ENCODE peak calls at places on chromosome 5, in four cellular contexts. F, M, V and N are unnamed samples.

GRCh38 chr5:120767171-120767820 is 303.2 kb downstream of the PRR16 start:
- DNase-seq in M (no peak), V (no peak), F (no peak), N (no peak)

GRCh38 chr5:35651002-35651756 is 33.5 kb downstream of the SPEF2 start:
- DNase-seq in F (peak), M (no peak), V (peak), N (peak)

GRCh38 chr5:151717390-151717789 is 30.7 kb upstream of the SPARC start:
- DNase-seq in F (no peak), M (no peak), V (no peak), N (no peak)

GRCh38 chr5:150401376-150402201 is 11.1 kb downstream of the CD74 start:
- DNase-seq in F (no peak), V (no peak), M (no peak), N (no peak)

GRCh38 chr5:88660326-88660946 is 222.5 kb downstream of the MEF2C start:
- DNase-seq in M (no peak), F (no peak), V (no peak), N (no peak)

GRCh38 chr5:98938459-98938858 is 9.7 kb upstream of the CHD1 start:
- DNase-seq in V (peak), F (no peak), M (no peak), N (no peak)

GRCh38 chr5:138096363-138096762 is 12.5 kb downstream of the WNT8A start:
- DNase-seq in V (no peak), M (no peak), F (no peak), N (no peak)

GRCh38 chr5:132050136-132050535 is 10.3 kb upstream of the IL3 start:
- DNase-seq in F (peak), M (no peak), V (no peak), N (no peak)

GRCh38 chr5:17805426-17805825 is 171.2 kb downstream of the TAF11L14 start:
- DNase-seq in M (no peak), V (no peak), F (no peak), N (no peak)

GRCh38 chr5:153745778-153746420 is 255.4 kb downstream of the GRIA1 start:
- DNase-seq in F (no peak), M (no peak), V (no peak), N (no peak)
- TF ChIP-seq SUZ12 in F (no peak), M (no peak), V (no peak), N (no peak)

GRCh38 chr5:33010851-33011250 is 299.7 kb downstream of the NPR3 start:
- DNase-seq in V (no peak), M (no peak), F (no peak), N (no peak)
- TF ChIP-seq ZNF274 in V (no peak), M (no peak), F (no peak), N (no peak)

GRCh38 chr5:126837242-126837641 is 60.3 kb downstream of the LMNB1 start:
- DNase-seq in F (no peak), M (no peak), V (no peak), N (no peak)

GRCh38 chr5:126836778-126837177 is 59.8 kb downstream of the LMNB1 start:
- DNase-seq in M (no peak), V (no peak), F (no peak), N (no peak)

GRCh38 chr5:126837907-126838539 is 61.1 kb downstream of the LMNB1 start:
- DNase-seq in V (no peak), M (no peak), F (no peak), N (no peak)
- TF ChIP-seq SUZ12 in V (no peak), M (no peak), F (no peak), N (no peak)

GRCh38 chr5:19855929-19856328 is 132.1 kb downstream of the CDH18 start:
- DNase-seq in M (no peak), F (no peak), V (no peak), N (no peak)

GRCh38 chr5:19859020-19859419 is 129.0 kb downstream of the CDH18 start:
- DNase-seq in V (no peak), M (no peak), F (no peak), N (no peak)

GRCh38 chr5:19853616-19854240 is 134.3 kb downstream of the CDH18 start:
- DNase-seq in V (no peak), M (no peak), F (no peak), N (no peak)

GRCh38 chr5:19855453-19855852 is 132.5 kb downstream of the CDH18 start:
- DNase-seq in F (no peak), M (no peak), V (no peak), N (no peak)

DNA sequence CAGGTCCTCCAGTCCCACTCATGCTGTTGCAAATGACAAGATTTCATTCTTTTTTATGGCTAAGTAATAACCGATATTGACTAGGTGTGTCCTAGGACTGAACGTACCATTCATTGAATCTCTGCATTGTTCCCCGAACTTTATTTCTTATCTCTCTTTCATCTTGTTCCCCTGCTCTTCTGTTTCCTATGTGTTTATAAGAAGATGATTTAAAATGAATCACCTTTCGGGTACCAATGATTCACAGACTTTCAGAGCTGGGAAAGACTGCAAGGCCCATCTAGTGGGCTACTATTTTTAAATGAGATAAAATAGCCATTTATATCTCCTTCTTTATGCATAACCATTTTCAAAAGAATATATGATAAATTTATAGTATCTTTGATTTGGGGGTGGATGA is 133.0 kb downstream of the CDH18 start:
- DNase-seq in V (no peak), F (no peak), M (no peak), N (no peak)
- TF ChIP-seq ZNF274 in V (no peak), F (no peak), M (no peak), N (no peak)

GRCh38 chr5:180155331-180155881 is 53.6 kb downstream of the RASGEF1C start:
- DNase-seq in F (peak), V (no peak), M (no peak), N (no peak)
- TF ChIP-seq SUZ12 in F (no peak), V (no peak), M (no peak), N (no peak)